ENCODE peak calls at places on chromosomes 16 and 17, in eight cellular contexts. S is stomach, Z is HCT116, R is sigmoid colon, V is prostate gland, P is IMR-90, D is heart left ventricle, K is lower leg skin. E is an unnamed sample.

GRCh38 chr16:67158637-67159600 is 790 bp downstream of the TRADD start:
- DNase-seq in D (no peak), K (no peak), S (peak), R (no peak), V (no peak), P (no peak), Z (no peak), E (no peak)

GRCh38 chr17:40750391-40750790 is 4.7 kb downstream of the KRT25 start:
- DNase-seq in R (no peak), S (no peak), K (no peak), V (no peak), D (no peak), Z (no peak), P (no peak), E (no peak)

GRCh38 chr16:89442990-89443726 is 47.2 kb downstream of the ANKRD11 start:
- DNase-seq in R (peak), P (peak), Z (peak), K (peak), V (peak), D (no peak), S (peak), E (no peak)

GRCh38 chr17:80980397-80981061 is 11.1 kb upstream of the CHMP6 start:
- DNase-seq in Z (no peak), D (no peak), K (no peak), V (no peak), P (peak), S (no peak), R (no peak), E (no peak)

GRCh38 chr17:40553694-40554534 is 11.4 kb downstream of the CCR7 start:
- DNase-seq in Z (no peak), P (peak), R (peak), S (peak), K (peak), D (peak), V (no peak), E (no peak)

GRCh38 chr17:36591434-36592315 is at the start of gene DHRS11:
- DNase-seq in D (peak), P (peak), R (peak), S (peak), V (peak), K (peak), Z (peak), E (peak)

GRCh38 chr16:4015275-4015990 is 100.8 kb downstream of the ADCY9 start:
- DNase-seq in K (no peak), D (no peak), S (peak), Z (no peak), R (no peak), P (no peak), V (no peak), E (no peak)

GRCh38 chr16:87740909-87741424 is 24.8 kb downstream of the KLHDC4 start:
- DNase-seq in Z (no peak), V (no peak), D (peak), R (no peak), P (peak), S (no peak), K (no peak), E (no peak)

GRCh38 chr17:78817123-78817522 is 23.5 kb downstream of the USP36 start:
- DNase-seq in D (no peak), V (no peak), K (no peak), S (no peak), Z (no peak), P (no peak), R (no peak), E (no peak)

GRCh38 chr16:13680021-13680672 is 239.8 kb upstream of the ERCC4 start:
- DNase-seq in R (no peak), P (no peak), Z (no peak), V (no peak), D (no peak), K (no peak), S (no peak), E (no peak)

GRCh38 chr16:31083981-31084380 is 4.8 kb downstream of the PRSS53 start:
- DNase-seq in P (no peak), R (peak), S (no peak), K (no peak), V (no peak), D (no peak), Z (no peak), E (no peak)

GRCh38 chr17:49519781-49520180 is 24.7 kb downstream of the NGFR start:
- DNase-seq in V (no peak), D (no peak), P (no peak), R (no peak), S (no peak), Z (no peak), K (peak), E (no peak)

GRCh38 chr16:26614102-26614864 is 452.4 kb upstream of the C16orf82 start:
- DNase-seq in R (no peak), K (no peak), P (no peak), V (no peak), Z (no peak), S (no peak), D (no peak), E (no peak)

GRCh38 chr17:63942309-63942985 is 10.3 kb upstream of the CD79B start:
- DNase-seq in K (no peak), V (no peak), Z (no peak), R (no peak), P (no peak), S (no peak), D (no peak), E (no peak)

GRCh38 chr17:38748329-38749221 is at the start of gene PCGF2:
- DNase-seq in K (peak), D (peak), P (peak), Z (peak), S (peak), V (peak), R (peak), E (peak)

GRCh38 chr17:8225813-8226535 is 15.6 kb upstream of the AURKB start:
- DNase-seq in P (peak), V (no peak), K (no peak), R (no peak), Z (peak), S (peak), D (no peak), E (peak)

GRCh38 chr16:502179-502943 is 25.2 kb upstream of the CAPN15 start:
- DNase-seq in P (no peak), V (no peak), K (no peak), Z (no peak), R (no peak), D (no peak), S (no peak), E (no peak)

GRCh38 chr16:20001856-20002707 is 71.6 kb downstream of the GPR139 start:
- DNase-seq in Z (no peak), V (no peak), R (no peak), K (no peak), P (no peak), D (no peak), S (no peak), E (no peak)

GRCh38 chr17:4509402-4509801 is 10.7 kb downstream of the SPNS2 start:
- DNase-seq in V (no peak), K (no peak), Z (no peak), P (no peak), S (peak), R (peak), D (no peak), E (no peak)

GRCh38 chr16:87461466-87461975 is 31.3 kb downstream of the ZCCHC14 start:
- DNase-seq in S (peak), V (peak), K (peak), Z (peak), R (peak), P (no peak), D (peak), E (peak)

GRCh38 chr17:78821961-78822360 is 18.7 kb downstream of the USP36 start:
- DNase-seq in K (no peak), V (no peak), R (no peak), D (no peak), Z (no peak), P (peak), S (no peak), E (no peak)

DNA sequence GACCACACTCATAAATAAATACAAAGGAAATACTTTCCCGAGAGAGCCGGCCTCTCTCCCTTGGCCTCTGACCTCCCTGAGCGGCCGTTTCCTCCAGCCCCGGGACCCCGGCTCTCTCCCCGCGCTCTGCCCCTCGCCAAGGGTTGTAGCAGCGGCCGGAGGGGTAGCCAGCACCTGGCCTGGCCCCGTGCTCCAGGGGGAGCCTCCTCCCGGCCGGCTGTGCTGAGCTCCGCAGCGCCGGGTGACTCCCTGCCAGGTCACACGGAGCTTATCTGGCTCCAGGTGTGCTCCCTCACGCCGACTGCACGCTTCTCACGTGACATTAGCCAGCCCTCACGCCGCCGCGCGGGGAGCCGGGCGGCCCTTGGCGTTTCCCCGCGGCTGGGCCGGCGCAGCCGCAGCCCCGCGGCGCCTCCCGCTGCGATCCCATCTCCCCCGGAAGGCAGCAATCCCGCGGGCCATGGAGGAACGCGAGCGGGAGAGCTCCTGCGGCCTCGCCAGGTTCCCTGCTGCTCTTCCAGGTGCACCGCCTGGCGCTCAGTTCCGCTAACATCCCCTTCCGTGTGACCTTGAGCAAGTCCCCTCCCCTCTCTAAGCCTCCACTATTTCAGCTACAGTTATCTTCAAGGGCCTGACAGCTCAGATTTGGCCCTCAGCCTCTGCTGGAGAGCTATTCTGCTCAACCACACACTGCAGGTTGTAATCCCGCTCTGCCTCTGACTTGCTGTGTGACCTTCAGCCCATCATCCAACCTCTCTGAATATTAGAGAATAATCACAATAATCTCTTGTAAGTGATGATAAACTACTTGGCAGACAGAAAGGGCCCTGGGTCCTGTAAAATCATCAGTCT is 3.5 kb downstream of the MYO18A start:
- DNase-seq in V (peak), K (peak), D (peak), P (peak), S (peak), Z (no peak), R (peak), E (peak)
- TF ChIP-seq POLR2A in V (peak), K (no peak), D (no peak), P (no peak), S (no peak), Z (no peak), R (no peak), E (no peak)

GRCh38 chr16:85382717-85383118 is 230.4 kb upstream of the GSE1 start:
- DNase-seq in D (no peak), V (no peak), P (no peak), S (no peak), Z (no peak), K (no peak), R (no peak), E (no peak)

GRCh38 chr16:85383836-85384825 is 229.0 kb upstream of the GSE1 start:
- DNase-seq in K (no peak), R (no peak), V (no peak), S (no peak), Z (no peak), D (no peak), P (no peak), E (no peak)

GRCh38 chr16:85380002-85380395 is 233.1 kb upstream of the GSE1 start:
- DNase-seq in D (no peak), R (no peak), S (no peak), K (no peak), V (no peak), P (no peak), Z (no peak), E (no peak)

GRCh38 chr16:85380905-85381737 is 232.0 kb upstream of the GSE1 start:
- DNase-seq in P (no peak), V (no peak), D (no peak), K (no peak), R (no peak), Z (no peak), S (no peak), E (no peak)

DNA sequence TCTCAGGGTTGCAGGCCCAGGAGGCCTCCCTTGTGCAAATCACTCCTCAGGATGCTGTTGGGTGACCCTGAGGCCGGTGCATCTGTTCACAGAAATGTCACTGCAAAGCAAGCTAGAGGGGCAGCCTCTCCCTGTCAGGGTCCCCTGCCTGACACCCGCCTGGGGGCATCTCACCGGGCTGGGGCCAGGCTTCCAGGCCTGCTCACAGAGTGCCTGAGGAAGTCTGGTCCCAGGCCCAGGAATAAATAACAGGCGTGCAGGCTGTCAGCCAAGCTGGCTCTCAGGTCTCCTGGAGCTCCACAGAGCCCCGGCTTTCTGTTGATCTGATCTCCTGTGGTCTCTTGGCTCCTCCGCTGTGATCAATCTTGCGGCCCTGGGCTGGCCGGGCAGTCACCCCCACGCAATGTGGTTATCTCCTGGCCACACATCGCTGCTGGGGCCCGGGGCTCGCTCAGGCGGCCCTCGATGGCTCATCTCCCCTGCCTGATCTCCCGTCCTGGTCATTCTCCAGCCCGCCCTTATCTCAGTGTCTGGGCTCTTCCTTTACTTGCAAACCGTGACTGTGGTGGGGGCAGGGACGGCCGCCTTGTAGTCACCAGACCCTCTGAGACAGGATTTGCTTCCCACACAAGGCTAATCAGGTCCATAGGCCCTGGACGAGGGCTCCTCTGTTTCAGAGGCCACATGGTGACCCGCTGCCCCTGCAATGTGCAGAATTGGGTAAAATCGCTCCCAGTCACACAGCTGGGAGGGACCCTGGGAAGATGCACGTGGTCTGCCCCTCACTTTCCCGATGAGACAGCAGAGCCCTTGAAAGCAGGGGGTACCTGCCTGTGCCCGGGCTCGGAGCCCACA is 231.2 kb upstream of the GSE1 start:
- DNase-seq in K (no peak), P (peak), V (no peak), S (no peak), R (peak), Z (no peak), D (no peak), E (no peak)
- TF ChIP-seq POLR2A in K (no peak), P (no peak), V (no peak), S (no peak), R (no peak), Z (no peak), D (no peak), E (no peak)

DNA sequence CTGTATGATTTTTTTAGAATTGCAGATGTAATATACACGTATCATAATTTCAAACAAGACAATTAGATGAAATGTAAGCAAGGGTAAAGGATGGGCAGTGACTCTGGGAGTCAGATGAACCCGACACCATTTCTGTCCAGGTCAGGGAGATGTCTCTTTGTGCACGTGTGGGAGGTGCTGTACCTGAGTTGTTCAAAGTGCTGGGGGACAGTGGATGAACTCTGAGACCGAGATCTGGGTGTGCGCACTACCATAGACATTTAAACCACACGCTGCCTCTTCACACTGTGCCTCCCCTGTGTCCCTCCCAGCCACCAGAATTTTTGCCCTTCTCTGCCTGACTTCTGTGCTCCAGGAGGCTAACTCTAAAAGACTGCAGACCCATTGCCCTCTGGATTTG is 5.9 kb upstream of the RGS9 start:
- DNase-seq in Z (no peak), S (no peak), P (no peak), D (no peak), V (no peak), R (no peak), K (no peak), E (no peak)
- TF ChIP-seq POLR2A in Z (no peak), S (no peak), P (no peak), D (no peak), V (no peak), R (no peak), K (no peak), E (no peak)

GRCh38 chr17:17681187-17681743 is at the start of gene RAI1:
- DNase-seq in P (peak), V (peak), R (peak), S (peak), K (peak), Z (no peak), D (peak), E (peak)
- TF ChIP-seq POLR2A in P (peak), V (peak), R (no peak), S (no peak), K (no peak), Z (no peak), D (no peak), E (peak)

GRCh38 chr17:43024407-43025289 is at the start of gene RND2:
- DNase-seq in D (peak), V (peak), S (peak), Z (peak), R (peak), P (peak), K (peak), E (peak)
- TF ChIP-seq POLR2A in D (no peak), V (peak), S (no peak), Z (no peak), R (no peak), P (peak), K (no peak), E (no peak)